ENCODE peak calls at places on chromosomes 5 and 9, in seven cellular contexts. M is fibroblast of the aortic adventitia; N is stimulated activated CD8-positive, alpha-beta memory T cell treated with anti-CD3 and anti-CD28 coated beads, Interleukin-15, amount 100 ng/mL, for 24 hours; O is GDM1; A is natural killer cell; Y is psoas muscle; F is NAMALWA. I is an unnamed sample.

GRCh38 chr5:38923661-38924451 is 78.0 kb downstream of the OSMR start:
- DNase-seq in O (no peak), Y (no peak), N (no peak), M (peak), A (no peak), F (no peak), I (no peak)

GRCh38 chr5:173839117-173839713 is 48.9 kb upstream of the CPEB4 start:
- DNase-seq in O (no peak), A (no peak), F (no peak), Y (no peak), N (no peak), M (no peak), I (no peak)

GRCh38 chr5:40166757-40167156 is 513.0 kb upstream of the PTGER4 start:
- DNase-seq in N (no peak), A (no peak), F (no peak), O (no peak), Y (no peak), M (peak), I (no peak)

GRCh38 chr5:173303878-173304590 is 24.2 kb downstream of the STC2 start:
- DNase-seq in A (no peak), O (no peak), F (no peak), M (no peak), N (no peak), Y (no peak), I (no peak)

GRCh38 chr9:129006328-129007034 is 21.6 kb downstream of the SH3GLB2 start:
- DNase-seq in N (no peak), O (no peak), Y (peak), F (peak), A (no peak), M (peak), I (peak)

GRCh38 chr9:130579738-130580463 is 524 bp downstream of the FUBP3 start:
- DNase-seq in M (no peak), A (peak), Y (no peak), N (no peak), F (peak), O (no peak), I (no peak)

GRCh38 chr5:159993194-159993593 is 15.7 kb upstream of the TTC1 start:
- DNase-seq in Y (no peak), M (no peak), A (no peak), N (no peak), F (no peak), O (no peak), I (no peak)

GRCh38 chr9:74951725-74952151 is 974 bp downstream of the C9orf40 start:
- DNase-seq in Y (peak), A (peak), F (peak), N (peak), O (peak), M (peak), I (peak)

GRCh38 chr5:31098811-31099210 is 94.7 kb upstream of the CDH6 start:
- DNase-seq in O (no peak), Y (no peak), F (no peak), N (no peak), M (no peak), A (no peak), I (no peak)